ENCODE peak calls at places on chromosomes 4 and X, in eight cellular contexts. One of them, this sample, is unnamed.

GRCh38 chr4:15162046-15162445 is 159.8 kb downstream of the CPEB2 start:
- DNase-seq in adipocyte: no peak
- DNase-seq in HFF-Myc: no peak
- DNase-seq in nucleus accumbens: no peak
- DNase-seq in iPS-NIHi11: peak
- DNase-seq in neuronal stem cell: no peak
- DNase-seq in activated CD4-positive, CD25-positive, alpha-beta regulatory T cell: no peak
- DNase-seq in DMS 273 treated with DMSO at 0.1 percent for 48 hours: no peak
- DNase-seq in this sample: no peak

GRCh38 chr4:2731907-2732314 is 24.2 kb downstream of the TNIP2 start:
- DNase-seq in adipocyte: no peak
- DNase-seq in HFF-Myc: no peak
- DNase-seq in nucleus accumbens: no peak
- DNase-seq in iPS-NIHi11: no peak
- DNase-seq in neuronal stem cell: no peak
- DNase-seq in activated CD4-positive, CD25-positive, alpha-beta regulatory T cell: no peak
- DNase-seq in DMS 273 treated with DMSO at 0.1 percent for 48 hours: no peak
- DNase-seq in this sample: no peak

GRCh38 chrX:28552882-28553829 is 34.1 kb upstream of the IL1RAPL1 start:
- DNase-seq in adipocyte: no peak
- DNase-seq in HFF-Myc: no peak
- DNase-seq in nucleus accumbens: no peak
- DNase-seq in iPS-NIHi11: no peak
- DNase-seq in neuronal stem cell: no peak
- DNase-seq in activated CD4-positive, CD25-positive, alpha-beta regulatory T cell: no peak
- DNase-seq in DMS 273 treated with DMSO at 0.1 percent for 48 hours: no peak
- DNase-seq in this sample: no peak

GRCh38 chrX:110316351-110317078 is 1.4 kb downstream of the AMMECR1 start:
- DNase-seq in adipocyte: peak
- DNase-seq in HFF-Myc: no peak
- DNase-seq in nucleus accumbens: no peak
- DNase-seq in iPS-NIHi11: no peak
- DNase-seq in neuronal stem cell: no peak
- DNase-seq in activated CD4-positive, CD25-positive, alpha-beta regulatory T cell: no peak
- DNase-seq in DMS 273 treated with DMSO at 0.1 percent for 48 hours: no peak
- DNase-seq in this sample: no peak

GRCh38 chr4:8768357-8768999 is 103.2 kb downstream of the HMX1 start:
- DNase-seq in adipocyte: no peak
- DNase-seq in HFF-Myc: no peak
- DNase-seq in nucleus accumbens: no peak
- DNase-seq in iPS-NIHi11: no peak
- DNase-seq in neuronal stem cell: no peak
- DNase-seq in activated CD4-positive, CD25-positive, alpha-beta regulatory T cell: no peak
- DNase-seq in DMS 273 treated with DMSO at 0.1 percent for 48 hours: no peak
- DNase-seq in this sample: no peak

GRCh38 chr4:56705373-56705772 is 24.3 kb upstream of the HOPX start:
- DNase-seq in adipocyte: no peak
- DNase-seq in HFF-Myc: no peak
- DNase-seq in nucleus accumbens: no peak
- DNase-seq in iPS-NIHi11: no peak
- DNase-seq in neuronal stem cell: no peak
- DNase-seq in activated CD4-positive, CD25-positive, alpha-beta regulatory T cell: no peak
- DNase-seq in DMS 273 treated with DMSO at 0.1 percent for 48 hours: no peak
- DNase-seq in this sample: no peak

GRCh38 chrX:113075521-113075920 is 234.9 kb upstream of the AMOT start:
- DNase-seq in adipocyte: no peak
- DNase-seq in HFF-Myc: no peak
- DNase-seq in nucleus accumbens: no peak
- DNase-seq in iPS-NIHi11: no peak
- DNase-seq in neuronal stem cell: no peak
- DNase-seq in activated CD4-positive, CD25-positive, alpha-beta regulatory T cell: no peak
- DNase-seq in DMS 273 treated with DMSO at 0.1 percent for 48 hours: no peak
- DNase-seq in this sample: no peak

GRCh38 chrX:47502591-47503222 is 19.7 kb upstream of the ZNF41 start:
- DNase-seq in adipocyte: peak
- DNase-seq in HFF-Myc: no peak
- DNase-seq in nucleus accumbens: peak
- DNase-seq in iPS-NIHi11: no peak
- DNase-seq in neuronal stem cell: no peak
- DNase-seq in activated CD4-positive, CD25-positive, alpha-beta regulatory T cell: no peak
- DNase-seq in DMS 273 treated with DMSO at 0.1 percent for 48 hours: no peak
- DNase-seq in this sample: no peak

GRCh38 chr4:168199262-168199957 is 107.1 kb downstream of the ANXA10 start:
- DNase-seq in adipocyte: no peak
- DNase-seq in HFF-Myc: no peak
- DNase-seq in nucleus accumbens: no peak
- DNase-seq in iPS-NIHi11: no peak
- DNase-seq in neuronal stem cell: no peak
- DNase-seq in activated CD4-positive, CD25-positive, alpha-beta regulatory T cell: no peak
- DNase-seq in DMS 273 treated with DMSO at 0.1 percent for 48 hours: no peak
- DNase-seq in this sample: no peak

GRCh38 chr4:109547394-109547793 is 12.7 kb upstream of the MCUB start:
- DNase-seq in adipocyte: no peak
- DNase-seq in HFF-Myc: no peak
- DNase-seq in nucleus accumbens: no peak
- DNase-seq in iPS-NIHi11: no peak
- DNase-seq in neuronal stem cell: no peak
- DNase-seq in activated CD4-positive, CD25-positive, alpha-beta regulatory T cell: no peak
- DNase-seq in DMS 273 treated with DMSO at 0.1 percent for 48 hours: no peak
- DNase-seq in this sample: no peak

GRCh38 chr4:163566257-163566656 is 71.8 kb downstream of the TMA16 start:
- DNase-seq in adipocyte: no peak
- DNase-seq in HFF-Myc: no peak
- DNase-seq in nucleus accumbens: no peak
- DNase-seq in iPS-NIHi11: no peak
- DNase-seq in neuronal stem cell: no peak
- DNase-seq in activated CD4-positive, CD25-positive, alpha-beta regulatory T cell: no peak
- DNase-seq in DMS 273 treated with DMSO at 0.1 percent for 48 hours: no peak
- DNase-seq in this sample: no peak

GRCh38 chr4:1403177-1403583 is 3.1 kb downstream of the NKX1-1 start:
- DNase-seq in adipocyte: no peak
- DNase-seq in HFF-Myc: no peak
- DNase-seq in nucleus accumbens: no peak
- DNase-seq in iPS-NIHi11: peak
- DNase-seq in neuronal stem cell: no peak
- DNase-seq in activated CD4-positive, CD25-positive, alpha-beta regulatory T cell: no peak
- DNase-seq in DMS 273 treated with DMSO at 0.1 percent for 48 hours: no peak
- DNase-seq in this sample: no peak

GRCh38 chrX:53831662-53832635 is 145.4 kb upstream of the HUWE1 start:
- DNase-seq in adipocyte: peak
- DNase-seq in HFF-Myc: peak
- DNase-seq in nucleus accumbens: no peak
- DNase-seq in iPS-NIHi11: peak
- DNase-seq in neuronal stem cell: peak
- DNase-seq in activated CD4-positive, CD25-positive, alpha-beta regulatory T cell: peak
- DNase-seq in DMS 273 treated with DMSO at 0.1 percent for 48 hours: peak
- DNase-seq in this sample: peak

GRCh38 chrX:68693481-68694410 is 46.3 kb downstream of the STARD8 start:
- DNase-seq in adipocyte: peak
- DNase-seq in HFF-Myc: no peak
- DNase-seq in nucleus accumbens: peak
- DNase-seq in iPS-NIHi11: peak
- DNase-seq in neuronal stem cell: peak
- DNase-seq in activated CD4-positive, CD25-positive, alpha-beta regulatory T cell: no peak
- DNase-seq in DMS 273 treated with DMSO at 0.1 percent for 48 hours: no peak
- DNase-seq in this sample: peak

GRCh38 chr4:63717384-63717783 is 691.9 kb downstream of the TECRL start:
- DNase-seq in adipocyte: no peak
- DNase-seq in HFF-Myc: no peak
- DNase-seq in nucleus accumbens: no peak
- DNase-seq in iPS-NIHi11: peak
- DNase-seq in neuronal stem cell: peak
- DNase-seq in activated CD4-positive, CD25-positive, alpha-beta regulatory T cell: no peak
- DNase-seq in DMS 273 treated with DMSO at 0.1 percent for 48 hours: peak
- DNase-seq in this sample: peak

GRCh38 chr4:17373666-17374065 is 138.2 kb downstream of the QDPR start:
- DNase-seq in adipocyte: no peak
- DNase-seq in HFF-Myc: no peak
- DNase-seq in nucleus accumbens: no peak
- DNase-seq in iPS-NIHi11: no peak
- DNase-seq in neuronal stem cell: no peak
- DNase-seq in activated CD4-positive, CD25-positive, alpha-beta regulatory T cell: no peak
- DNase-seq in DMS 273 treated with DMSO at 0.1 percent for 48 hours: no peak
- DNase-seq in this sample: no peak

GRCh38 chrX:111265506-111265905 is 4.8 kb downstream of the CAPN6 start:
- DNase-seq in adipocyte: no peak
- DNase-seq in HFF-Myc: no peak
- DNase-seq in nucleus accumbens: no peak
- DNase-seq in iPS-NIHi11: no peak
- DNase-seq in neuronal stem cell: no peak
- DNase-seq in activated CD4-positive, CD25-positive, alpha-beta regulatory T cell: no peak
- DNase-seq in DMS 273 treated with DMSO at 0.1 percent for 48 hours: no peak
- DNase-seq in this sample: peak

GRCh38 chr4:147927377-147928137 is 195.7 kb downstream of the ARHGAP10 start:
- DNase-seq in adipocyte: peak
- DNase-seq in HFF-Myc: peak
- DNase-seq in nucleus accumbens: no peak
- DNase-seq in iPS-NIHi11: no peak
- DNase-seq in neuronal stem cell: no peak
- DNase-seq in activated CD4-positive, CD25-positive, alpha-beta regulatory T cell: no peak
- DNase-seq in DMS 273 treated with DMSO at 0.1 percent for 48 hours: peak
- DNase-seq in this sample: no peak

GRCh38 chrX:112025753-112026152 is 56.8 kb downstream of the TRPC5 start:
- DNase-seq in adipocyte: no peak
- DNase-seq in HFF-Myc: no peak
- DNase-seq in nucleus accumbens: no peak
- DNase-seq in iPS-NIHi11: no peak
- DNase-seq in neuronal stem cell: no peak
- DNase-seq in activated CD4-positive, CD25-positive, alpha-beta regulatory T cell: no peak
- DNase-seq in DMS 273 treated with DMSO at 0.1 percent for 48 hours: no peak
- DNase-seq in this sample: no peak

GRCh38 chr4:128320656-128321055 is 33.0 kb upstream of the PGRMC2 start:
- DNase-seq in adipocyte: no peak
- DNase-seq in HFF-Myc: no peak
- DNase-seq in nucleus accumbens: no peak
- DNase-seq in iPS-NIHi11: no peak
- DNase-seq in neuronal stem cell: no peak
- DNase-seq in activated CD4-positive, CD25-positive, alpha-beta regulatory T cell: no peak
- DNase-seq in DMS 273 treated with DMSO at 0.1 percent for 48 hours: no peak
- DNase-seq in this sample: no peak

GRCh38 chr4:64266263-64266662 is 143.0 kb downstream of the TECRL start:
- DNase-seq in adipocyte: no peak
- DNase-seq in HFF-Myc: no peak
- DNase-seq in nucleus accumbens: no peak
- DNase-seq in iPS-NIHi11: no peak
- DNase-seq in neuronal stem cell: no peak
- DNase-seq in activated CD4-positive, CD25-positive, alpha-beta regulatory T cell: no peak
- DNase-seq in DMS 273 treated with DMSO at 0.1 percent for 48 hours: no peak
- DNase-seq in this sample: no peak

GRCh38 chr4:29073571-29073970 is 1646.6 kb upstream of the PCDH7 start:
- DNase-seq in adipocyte: no peak
- DNase-seq in HFF-Myc: no peak
- DNase-seq in nucleus accumbens: no peak
- DNase-seq in iPS-NIHi11: no peak
- DNase-seq in neuronal stem cell: no peak
- DNase-seq in activated CD4-positive, CD25-positive, alpha-beta regulatory T cell: no peak
- DNase-seq in DMS 273 treated with DMSO at 0.1 percent for 48 hours: no peak
- DNase-seq in this sample: no peak

GRCh38 chrX:121987163-121987562 is 939.8 kb downstream of the GLUD2 start:
- DNase-seq in adipocyte: peak
- DNase-seq in HFF-Myc: peak
- DNase-seq in nucleus accumbens: no peak
- DNase-seq in iPS-NIHi11: no peak
- DNase-seq in neuronal stem cell: no peak
- DNase-seq in activated CD4-positive, CD25-positive, alpha-beta regulatory T cell: no peak
- DNase-seq in DMS 273 treated with DMSO at 0.1 percent for 48 hours: no peak
- DNase-seq in this sample: no peak

GRCh38 chr4:38314663-38315062 is 349.3 kb upstream of the KLF3 start:
- DNase-seq in adipocyte: no peak
- DNase-seq in HFF-Myc: no peak
- DNase-seq in nucleus accumbens: peak
- DNase-seq in iPS-NIHi11: no peak
- DNase-seq in neuronal stem cell: no peak
- DNase-seq in activated CD4-positive, CD25-positive, alpha-beta regulatory T cell: no peak
- DNase-seq in DMS 273 treated with DMSO at 0.1 percent for 48 hours: no peak
- DNase-seq in this sample: no peak

GRCh38 chrX:103878466-103879151 is 46.6 kb upstream of the RAB9B start:
- DNase-seq in adipocyte: peak
- DNase-seq in HFF-Myc: peak
- DNase-seq in nucleus accumbens: no peak
- DNase-seq in iPS-NIHi11: peak
- DNase-seq in neuronal stem cell: no peak
- DNase-seq in activated CD4-positive, CD25-positive, alpha-beta regulatory T cell: no peak
- DNase-seq in DMS 273 treated with DMSO at 0.1 percent for 48 hours: no peak
- DNase-seq in this sample: no peak

GRCh38 chrX:120366794-120367193 is 4.9 kb downstream of the ATP1B4 start:
- DNase-seq in adipocyte: no peak
- DNase-seq in HFF-Myc: no peak
- DNase-seq in nucleus accumbens: no peak
- DNase-seq in iPS-NIHi11: no peak
- DNase-seq in neuronal stem cell: no peak
- DNase-seq in activated CD4-positive, CD25-positive, alpha-beta regulatory T cell: no peak
- DNase-seq in DMS 273 treated with DMSO at 0.1 percent for 48 hours: no peak
- DNase-seq in this sample: no peak

GRCh38 chr4:104596189-104596588 is 101.5 kb upstream of the CXXC4 start:
- DNase-seq in adipocyte: no peak
- DNase-seq in HFF-Myc: no peak
- DNase-seq in nucleus accumbens: no peak
- DNase-seq in iPS-NIHi11: no peak
- DNase-seq in neuronal stem cell: no peak
- DNase-seq in activated CD4-positive, CD25-positive, alpha-beta regulatory T cell: no peak
- DNase-seq in DMS 273 treated with DMSO at 0.1 percent for 48 hours: no peak
- DNase-seq in this sample: no peak

GRCh38 chrX:78759081-78759480 is 11.6 kb downstream of the LPAR4 start:
- DNase-seq in adipocyte: no peak
- DNase-seq in HFF-Myc: no peak
- DNase-seq in nucleus accumbens: no peak
- DNase-seq in iPS-NIHi11: no peak
- DNase-seq in neuronal stem cell: no peak
- DNase-seq in activated CD4-positive, CD25-positive, alpha-beta regulatory T cell: no peak
- DNase-seq in DMS 273 treated with DMSO at 0.1 percent for 48 hours: no peak
- DNase-seq in this sample: no peak

GRCh38 chr4:57071340-57071739 is 38.8 kb downstream of the IGFBP7 start:
- DNase-seq in adipocyte: peak
- DNase-seq in HFF-Myc: no peak
- DNase-seq in nucleus accumbens: no peak
- DNase-seq in iPS-NIHi11: no peak
- DNase-seq in neuronal stem cell: no peak
- DNase-seq in activated CD4-positive, CD25-positive, alpha-beta regulatory T cell: no peak
- DNase-seq in DMS 273 treated with DMSO at 0.1 percent for 48 hours: no peak
- DNase-seq in this sample: no peak

GRCh38 chr4:143207555-143207954 is 22.8 kb downstream of the USP38 start:
- DNase-seq in adipocyte: peak
- DNase-seq in HFF-Myc: no peak
- DNase-seq in nucleus accumbens: no peak
- DNase-seq in iPS-NIHi11: no peak
- DNase-seq in neuronal stem cell: no peak
- DNase-seq in activated CD4-positive, CD25-positive, alpha-beta regulatory T cell: no peak
- DNase-seq in DMS 273 treated with DMSO at 0.1 percent for 48 hours: no peak
- DNase-seq in this sample: peak

GRCh38 chr4:80135702-80136058 is 61.6 kb upstream of the PRDM8 start:
- DNase-seq in adipocyte: no peak
- DNase-seq in HFF-Myc: no peak
- DNase-seq in nucleus accumbens: no peak
- DNase-seq in iPS-NIHi11: no peak
- DNase-seq in neuronal stem cell: no peak
- DNase-seq in activated CD4-positive, CD25-positive, alpha-beta regulatory T cell: no peak
- DNase-seq in DMS 273 treated with DMSO at 0.1 percent for 48 hours: no peak
- DNase-seq in this sample: no peak

GRCh38 chr4:7909966-7910720 is 29.5 kb downstream of the AFAP1 start:
- DNase-seq in adipocyte: peak
- DNase-seq in HFF-Myc: no peak
- DNase-seq in nucleus accumbens: no peak
- DNase-seq in iPS-NIHi11: no peak
- DNase-seq in neuronal stem cell: no peak
- DNase-seq in activated CD4-positive, CD25-positive, alpha-beta regulatory T cell: no peak
- DNase-seq in DMS 273 treated with DMSO at 0.1 percent for 48 hours: no peak
- DNase-seq in this sample: peak

GRCh38 chr4:55588160-55588559 is 3.9 kb downstream of the PDCL2 start:
- DNase-seq in adipocyte: no peak
- DNase-seq in HFF-Myc: no peak
- DNase-seq in nucleus accumbens: no peak
- DNase-seq in iPS-NIHi11: no peak
- DNase-seq in neuronal stem cell: no peak
- DNase-seq in activated CD4-positive, CD25-positive, alpha-beta regulatory T cell: no peak
- DNase-seq in DMS 273 treated with DMSO at 0.1 percent for 48 hours: no peak
- DNase-seq in this sample: no peak